ENCODE peak calls at places on chromosomes 3 and 15, in four cellular contexts. A is colonic mucosa, V is Right ventricle myocardium superior, O is cardiac muscle cell. H is an unnamed sample.

GRCh38 chr3:9398715-9399708 is 1.6 kb downstream of the SETD5 start:
- DNase-seq in A (peak; percentile 48), O (peak; percentile 51), V (no peak), H (peak; percentile 19)

GRCh38 chr3:61922118-61922517 is 360.7 kb downstream of the PTPRG start:
- DNase-seq in A (no peak), V (no peak), O (no peak), H (no peak)

GRCh38 chr3:27721717-27722564 is at the start of gene EOMES:
- DNase-seq in O (peak; percentile 43), A (peak; percentile 29), V (no peak), H (peak; percentile 85)

GRCh38 chr3:101203411-101203810 is 117.0 kb downstream of the IMPG2 start:
- DNase-seq in V (no peak), A (no peak), O (peak; percentile 29), H (no peak)

GRCh38 chr15:62067448-62068044 is 769 bp downstream of the C2CD4A start:
- DNase-seq in A (peak; percentile 49), O (peak; percentile 21), V (peak; percentile 56), H (peak; percentile 18)

GRCh38 chr15:61518191-61518950 is 289.3 kb upstream of the RORA start:
- DNase-seq in A (no peak), O (no peak), V (no peak), H (no peak)

GRCh38 chr3:105836533-105836932 is 32.3 kb downstream of the CBLB start:
- DNase-seq in A (no peak), V (no peak), O (peak; percentile 89), H (peak; percentile 34)

GRCh38 chr3:184798120-184798519 is 13.8 kb upstream of the VPS8 start:
- DNase-seq in A (no peak), O (no peak), V (no peak), H (no peak)

GRCh38 chr3:11134794-11135193 is 19.5 kb upstream of the HRH1 start:
- DNase-seq in V (no peak), A (no peak), O (peak; percentile 44), H (no peak)

H was measured in CD4-positive, CD25-positive, alpha-beta regulatory T cell.